ENCODE peak calls at places on chromosomes 3 and 15, in four cellular contexts. One of them, this sample, is unnamed.

GRCh38 chr3:187005827-187006481 is 75.6 kb downstream of the ST6GAL1 start:
- DNase-seq in small intestine: no peak
- DNase-seq in NCI-H1694: no peak
- DNase-seq in stimulated activated CD4-positive, alpha-beta T cell treated with anti-CD3 and anti-CD28 coated beads, Interleukin-12 subunit alpha, Interleukin-12 subunit beta, amount 100 ng/mL, for 4 hours: no peak
- DNase-seq in this sample: no peak

GRCh38 chr3:14806641-14807263 is 12.0 kb upstream of the FGD5 start:
- DNase-seq in small intestine: peak
- DNase-seq in NCI-H1694: no peak
- DNase-seq in stimulated activated CD4-positive, alpha-beta T cell treated with anti-CD3 and anti-CD28 coated beads, Interleukin-12 subunit alpha, Interleukin-12 subunit beta, amount 100 ng/mL, for 4 hours: no peak
- DNase-seq in this sample: no peak

GRCh38 chr15:88651293-88651692 is 12.5 kb downstream of the ISG20 start:
- DNase-seq in small intestine: no peak
- DNase-seq in NCI-H1694: no peak
- DNase-seq in stimulated activated CD4-positive, alpha-beta T cell treated with anti-CD3 and anti-CD28 coated beads, Interleukin-12 subunit alpha, Interleukin-12 subunit beta, amount 100 ng/mL, for 4 hours: no peak
- DNase-seq in this sample: no peak

GRCh38 chr15:25543156-25543555 is 104.3 kb upstream of the UBE3A start:
- DNase-seq in small intestine: peak
- DNase-seq in NCI-H1694: no peak
- DNase-seq in stimulated activated CD4-positive, alpha-beta T cell treated with anti-CD3 and anti-CD28 coated beads, Interleukin-12 subunit alpha, Interleukin-12 subunit beta, amount 100 ng/mL, for 4 hours: no peak
- DNase-seq in this sample: no peak

GRCh38 chr3:62131620-62132019 is 241.7 kb downstream of the FEZF2 start:
- DNase-seq in small intestine: no peak
- DNase-seq in NCI-H1694: peak
- DNase-seq in stimulated activated CD4-positive, alpha-beta T cell treated with anti-CD3 and anti-CD28 coated beads, Interleukin-12 subunit alpha, Interleukin-12 subunit beta, amount 100 ng/mL, for 4 hours: no peak
- DNase-seq in this sample: peak

GRCh38 chr15:81069356-81069755 is 64.7 kb upstream of the CFAP161 start:
- DNase-seq in small intestine: no peak
- DNase-seq in NCI-H1694: no peak
- DNase-seq in stimulated activated CD4-positive, alpha-beta T cell treated with anti-CD3 and anti-CD28 coated beads, Interleukin-12 subunit alpha, Interleukin-12 subunit beta, amount 100 ng/mL, for 4 hours: no peak
- DNase-seq in this sample: no peak

GRCh38 chr3:181210275-181210674 is 220.7 kb upstream of the DNAJC19 start:
- DNase-seq in small intestine: no peak
- DNase-seq in NCI-H1694: peak
- DNase-seq in stimulated activated CD4-positive, alpha-beta T cell treated with anti-CD3 and anti-CD28 coated beads, Interleukin-12 subunit alpha, Interleukin-12 subunit beta, amount 100 ng/mL, for 4 hours: no peak
- DNase-seq in this sample: peak

GRCh38 chr3:139759470-139759869 is 81.7 kb upstream of the NMNAT3 start:
- DNase-seq in small intestine: no peak
- DNase-seq in NCI-H1694: no peak
- DNase-seq in stimulated activated CD4-positive, alpha-beta T cell treated with anti-CD3 and anti-CD28 coated beads, Interleukin-12 subunit alpha, Interleukin-12 subunit beta, amount 100 ng/mL, for 4 hours: no peak
- DNase-seq in this sample: no peak

GRCh38 chr15:34122771-34123183 is 20.9 kb downstream of the PGBD4 start:
- DNase-seq in small intestine: no peak
- DNase-seq in NCI-H1694: no peak
- DNase-seq in stimulated activated CD4-positive, alpha-beta T cell treated with anti-CD3 and anti-CD28 coated beads, Interleukin-12 subunit alpha, Interleukin-12 subunit beta, amount 100 ng/mL, for 4 hours: no peak
- DNase-seq in this sample: peak

GRCh38 chr3:139202226-139202958 is 141.4 kb upstream of the MRPS22 start:
- DNase-seq in small intestine: peak
- DNase-seq in NCI-H1694: peak
- DNase-seq in stimulated activated CD4-positive, alpha-beta T cell treated with anti-CD3 and anti-CD28 coated beads, Interleukin-12 subunit alpha, Interleukin-12 subunit beta, amount 100 ng/mL, for 4 hours: no peak
- DNase-seq in this sample: peak

This sample was measured in HT-29.